ENCODE peak calls at places on chromosome 7, in nine cellular contexts. F, C, B, N, P, Q, J, E and H are unnamed samples.

GRCh38 chr7:130216025-130216424 is 8.4 kb downstream of the SSMEM1 start:
- DNase-seq in F (no peak), C (no peak), B (no peak), N (no peak), P (no peak), Q (no peak), J (no peak), E (no peak), H (no peak)

GRCh38 chr7:28984631-28985030 is 26.5 kb upstream of the TRIL start:
- DNase-seq in F (peak; percentile 92), C (no peak), B (peak; percentile 93), N (peak; percentile 8), P (peak; percentile 87), Q (peak; percentile 85), J (no peak), E (peak; percentile 91), H (no peak)

GRCh38 chr7:152489044-152489443 is 53.2 kb upstream of the KMT2C start:
- DNase-seq in F (no peak), C (no peak), B (no peak), N (no peak), P (no peak), Q (no peak), J (no peak), E (no peak), H (no peak)

GRCh38 chr7:512541-513311 is 6.9 kb downstream of the PDGFA start:
- DNase-seq in F (peak; percentile 74), C (peak; percentile 89), B (no peak), N (no peak), P (peak; percentile 57), Q (no peak), J (no peak), E (no peak), H (no peak)

GRCh38 chr7:153507885-153508284 is 544.3 kb upstream of the DPP6 start:
- DNase-seq in F (no peak), C (no peak), B (no peak), N (no peak), P (no peak), Q (no peak), J (no peak), E (no peak), H (no peak)

GRCh38 chr7:127320974-127321373 is 68.2 kb upstream of the GRM8 start:
- DNase-seq in F (no peak), C (no peak), B (no peak), N (no peak), P (no peak), Q (no peak), J (no peak), E (no peak), H (no peak)

GRCh38 chr7:76232698-76233097 is 31.0 kb downstream of the SRRM3 start:
- DNase-seq in F (no peak), C (no peak), B (no peak), N (no peak), P (no peak), Q (no peak), J (no peak), E (no peak), H (no peak)

GRCh38 chr7:76037310-76037709 is 10.5 kb downstream of the STYXL1 start:
- DNase-seq in F (peak; percentile 56), C (no peak), B (peak; percentile 92), N (no peak), P (peak; percentile 52), Q (peak; percentile 92), J (no peak), E (peak; percentile 43), H (no peak)

GRCh38 chr7:30255096-30255769 is 29.2 kb upstream of the ZNRF2 start:
- DNase-seq in F (no peak), C (no peak), B (no peak), N (no peak), P (no peak), Q (no peak), J (no peak), E (no peak), H (no peak)

GRCh38 chr7:27146491-27147210 is 923 bp downstream of the HOXA6 start:
- DNase-seq in F (no peak), C (no peak), B (no peak), N (no peak), P (no peak), Q (no peak), J (no peak), E (no peak), H (no peak)

GRCh38 chr7:73577627-73578341 is 595 bp downstream of the TBL2 start:
- DNase-seq in F (no peak), C (no peak), B (peak; percentile 24), N (no peak), P (no peak), Q (no peak), J (peak; percentile 81), E (peak; percentile 28), H (no peak)

GRCh38 chr7:121083790-121084251 is 95.3 kb downstream of the CPED1 start:
- DNase-seq in F (peak; percentile 63), C (no peak), B (peak; percentile 44), N (no peak), P (peak; percentile 49), Q (peak; percentile 51), J (no peak), E (no peak), H (no peak)

GRCh38 chr7:121081327-121081936 is 92.9 kb downstream of the CPED1 start:
- DNase-seq in F (peak; percentile 62), C (no peak), B (peak; percentile 82), N (peak; percentile 4), P (peak; percentile 53), Q (peak; percentile 85), J (no peak), E (peak; percentile 83), H (no peak)

GRCh38 chr7:121080913-121081326 is 92.4 kb downstream of the CPED1 start:
- DNase-seq in F (no peak), C (no peak), B (no peak), N (no peak), P (no peak), Q (no peak), J (no peak), E (no peak), H (no peak)

GRCh38 chr7:121083138-121083789 is 94.8 kb downstream of the CPED1 start:
- DNase-seq in F (peak; percentile 84), C (no peak), B (peak; percentile 62), N (no peak), P (peak; percentile 75), Q (peak; percentile 84), J (no peak), E (peak; percentile 51), H (no peak)

GRCh38 chr7:121082400-121083101 is 94.0 kb downstream of the CPED1 start:
- DNase-seq in F (no peak), C (no peak), B (no peak), N (no peak), P (no peak), Q (no peak), J (no peak), E (no peak), H (no peak)
- H3K4me3 ChIP-seq in F (no peak overlapping the region), C (no peak overlapping the region), B (no peak overlapping the region), N (no peak overlapping the region), P (no peak overlapping the region), Q (no peak overlapping the region), J (no peak overlapping the region), E (no peak overlapping the region), H (no peak overlapping the region)

GRCh38 chr7:72476608-72477305 is 64.6 kb upstream of the CALN1 start:
- DNase-seq in F (no peak), C (no peak), B (no peak), N (no peak), P (no peak), Q (no peak), J (no peak), E (no peak), H (no peak)
- TF ChIP-seq CTCF in F (no peak), C (no peak), B (no peak), N (no peak), P (no peak), Q (no peak), J (no peak), E (no peak), H (no peak)

DNA sequence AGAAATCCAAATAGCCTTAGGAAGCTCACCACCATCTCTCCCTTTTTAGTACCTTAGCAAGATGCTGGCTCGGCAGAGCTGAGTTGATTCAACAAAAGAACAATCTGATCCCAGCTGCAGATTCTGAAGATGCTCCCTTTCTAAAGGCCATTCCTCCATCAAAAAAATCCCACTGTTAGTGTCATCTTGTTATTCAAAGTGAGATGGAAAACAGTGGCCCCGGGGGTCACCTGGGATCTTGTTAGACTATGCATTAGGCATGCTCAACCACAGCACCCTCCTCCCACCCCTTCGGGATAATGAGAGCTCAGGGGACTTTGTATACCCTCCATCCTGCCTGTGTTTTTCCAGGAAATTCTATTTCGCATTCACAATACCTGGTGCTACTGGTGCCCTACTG is 2.4 kb downstream of the NCAPG2 start:
- DNase-seq in F (no peak), C (no peak), B (no peak), N (no peak), P (no peak), Q (no peak), J (no peak), E (no peak), H (no peak)
- H3K4me3 ChIP-seq in F (no peak overlapping the region), C (no peak overlapping the region), B (no peak overlapping the region), N (no peak overlapping the region), P (peak overlapping the region; percentile 14), Q (no peak overlapping the region), J (no peak overlapping the region), E (no peak overlapping the region), H (no peak overlapping the region)

GRCh38 chr7:50539725-50540124 is 25.5 kb downstream of the DDC start:
- DNase-seq in F (no peak), C (no peak), B (no peak), N (no peak), P (no peak), Q (no peak), J (no peak), E (no peak), H (no peak)
- TF ChIP-seq CTCF in F (no peak), C (no peak), B (no peak), N (no peak), P (no peak), Q (no peak), J (no peak), E (no peak), H (no peak)